ENCODE peak calls at places on chromosomes 1 and 21, in four cellular contexts. B is HCT116, P is K562, Z is SK-N-SH. U is an unnamed sample.

GRCh38 chr1:11831945-11832725 is 15.4 kb downstream of the NPPA start:
- DNase-seq in B (no peak), P (peak), Z (no peak), U (no peak)

GRCh38 chr1:70090875-70091274 is 114.5 kb downstream of the LRRC40 start:
- DNase-seq in B (no peak), P (no peak), Z (no peak), U (no peak)

GRCh38 chr21:35503646-35504045 is 454.5 kb upstream of the RUNX1 start:
- DNase-seq in B (no peak), P (no peak), Z (no peak), U (no peak)

GRCh38 chr21:25424674-25425073 is 182.6 kb downstream of the MRPL39 start:
- DNase-seq in B (no peak), P (no peak), Z (no peak), U (no peak)

GRCh38 chr1:8424539-8425116 is 106.7 kb downstream of the SLC45A1 start:
- DNase-seq in B (peak), P (peak), Z (no peak), U (no peak)

GRCh38 chr1:12448746-12449177 is 169.2 kb downstream of the DHRS3 start:
- DNase-seq in B (no peak), P (peak), Z (no peak), U (peak)

GRCh38 chr1:24084050-24084449 is 27.9 kb downstream of the MYOM3 start:
- DNase-seq in B (no peak), P (no peak), Z (no peak), U (no peak)

GRCh38 chr1:182391028-182391361 is 595 bp downstream of the GLUL start:
- DNase-seq in B (no peak), P (no peak), Z (no peak), U (no peak)

GRCh38 chr1:30302808-30303310 is 420.5 kb downstream of the MATN1 start:
- DNase-seq in B (no peak), P (no peak), Z (no peak), U (no peak)

GRCh38 chr1:97412155-97412554 is 508.7 kb downstream of the DPYD start:
- DNase-seq in B (no peak), P (no peak), Z (no peak), U (no peak)

GRCh38 chr1:107870691-107871090 is 94.3 kb downstream of the VAV3 start:
- DNase-seq in B (no peak), P (no peak), Z (no peak), U (no peak)

GRCh38 chr1:219582310-219582709 is 30.6 kb downstream of the ZC3H11B start:
- DNase-seq in B (no peak), P (no peak), Z (no peak), U (no peak)

GRCh38 chr21:30033441-30033840 is 93.6 kb upstream of the GRIK1 start:
- DNase-seq in B (no peak), P (no peak), Z (no peak), U (no peak)

DNA sequence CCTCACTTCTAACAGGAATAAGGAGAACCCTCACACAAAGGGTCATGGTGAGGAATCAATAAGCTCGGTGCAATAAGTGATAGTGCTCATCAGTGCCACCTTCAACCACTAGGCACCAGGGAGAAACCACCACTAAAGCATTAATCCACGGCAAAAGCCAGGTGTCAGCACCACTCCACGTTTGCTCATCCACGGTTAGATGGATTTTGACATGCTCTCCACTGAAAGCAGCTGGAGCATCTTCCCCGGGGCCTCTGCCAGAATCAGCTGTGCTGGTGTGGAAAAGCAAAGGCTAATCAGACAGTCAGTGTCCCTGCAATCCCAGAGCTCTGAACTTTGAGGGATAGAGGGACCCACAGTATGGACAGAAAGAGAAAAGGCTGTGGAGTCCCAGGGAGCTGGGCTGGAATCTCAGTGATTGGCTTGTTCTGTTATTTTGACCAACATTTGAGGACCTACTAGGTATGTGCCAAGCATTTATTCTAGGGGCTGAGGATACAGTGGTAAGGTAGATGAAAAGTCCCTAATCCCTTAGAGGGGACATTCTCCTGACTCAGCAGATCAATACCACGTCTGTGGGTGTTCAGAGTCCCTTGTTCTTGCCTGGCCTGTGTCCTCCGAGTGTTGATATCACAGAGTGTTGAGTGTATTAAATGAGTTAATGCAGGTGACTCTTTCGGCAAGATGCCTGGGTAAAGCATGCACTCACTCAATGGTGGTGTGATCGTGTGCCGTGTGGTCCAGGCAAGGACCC is 41.3 kb downstream of the FHAD1 start:
- DNase-seq in B (no peak), P (no peak), Z (no peak), U (peak)
- TF ChIP-seq JUND in B (no peak), P (no peak), Z (no peak), U (no peak)

DNA sequence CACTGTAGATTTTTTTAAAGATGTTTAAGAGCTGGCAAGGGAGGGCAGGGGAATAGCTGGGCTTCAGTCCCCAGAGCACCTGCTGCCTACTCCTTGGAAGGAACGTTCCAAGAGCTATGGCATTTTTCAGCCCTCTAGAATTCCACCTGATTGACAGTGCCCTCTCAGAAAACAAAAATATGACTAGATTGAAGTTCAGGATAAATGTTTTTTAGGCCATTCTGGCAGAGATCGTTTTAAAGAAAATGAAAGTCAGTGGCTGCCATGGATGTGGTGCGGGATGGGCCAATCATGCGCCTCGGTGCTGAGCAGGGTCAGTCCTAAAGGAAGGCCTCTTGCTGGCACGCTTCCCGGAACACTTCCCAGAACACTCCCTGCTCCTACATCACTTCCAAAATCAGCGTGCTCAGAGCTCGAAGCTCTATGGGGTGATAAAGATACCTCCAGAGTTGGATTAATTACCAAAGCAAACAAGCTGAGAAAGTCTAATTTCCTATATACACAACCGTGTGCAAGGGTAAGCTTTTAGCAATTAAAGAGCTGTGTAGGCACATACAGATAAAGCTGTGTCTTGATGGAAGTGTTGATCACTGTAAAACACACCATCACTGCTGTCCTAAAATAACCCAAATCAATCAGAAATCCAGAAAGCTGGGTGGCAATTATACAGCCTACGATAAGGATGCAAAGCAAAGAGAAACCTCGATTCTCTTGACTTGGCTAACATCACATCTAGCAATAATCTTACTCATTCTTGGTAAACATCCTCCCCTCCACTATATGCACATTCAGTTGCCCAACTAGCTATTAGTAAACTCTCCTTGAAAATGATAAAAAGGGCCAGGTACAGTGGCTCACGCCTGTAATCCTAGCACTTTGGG is 34.6 kb downstream of the TGFBR3 start:
- DNase-seq in B (no peak), P (no peak), Z (peak), U (no peak)
- TF ChIP-seq JUND in B (no peak), P (no peak), Z (no peak), U (no peak)

DNA sequence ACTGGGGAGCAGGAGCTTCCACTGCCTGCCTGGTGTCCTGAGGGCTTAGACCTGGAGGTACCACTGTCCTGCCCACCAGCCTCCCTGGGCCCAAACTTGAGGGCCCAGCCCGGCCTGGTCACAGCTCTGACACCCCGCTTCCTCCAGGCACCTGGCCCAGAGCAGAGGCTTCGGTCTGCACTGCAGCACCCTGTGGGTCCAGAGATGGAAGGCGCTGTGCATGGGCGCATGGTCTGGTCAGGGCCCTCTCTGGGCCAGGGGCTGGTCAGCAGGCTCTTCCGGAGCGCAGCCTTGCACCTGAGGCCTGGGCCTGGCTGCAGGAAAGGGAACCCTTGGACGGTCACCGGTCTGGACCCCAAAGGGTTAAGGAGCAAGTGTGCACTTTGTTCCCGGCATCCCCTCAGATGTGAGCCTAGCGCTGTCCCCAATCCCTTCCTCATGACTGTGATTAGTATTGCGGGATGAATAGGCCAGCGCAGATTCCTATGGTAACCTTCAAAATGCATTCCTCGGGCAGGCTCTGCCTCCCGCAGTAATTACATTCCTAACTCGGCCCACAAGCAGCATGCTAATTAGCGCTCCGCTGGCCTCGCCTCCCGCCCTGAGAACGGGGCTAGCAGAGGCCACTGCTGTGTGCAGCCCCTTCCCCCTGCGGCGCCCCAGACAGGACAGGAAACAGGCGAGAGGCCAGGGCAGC is 36.3 kb downstream of the PRDM16 start:
- DNase-seq in B (no peak), P (no peak), Z (no peak), U (no peak)
- TF ChIP-seq JUND in B (no peak), P (no peak), Z (no peak), U (no peak)

GRCh38 chr1:235865565-235866206 is 1.0 kb downstream of the LYST start:
- DNase-seq in B (no peak), P (no peak), Z (no peak), U (no peak)
- TF ChIP-seq JUND in B (no peak), P (no peak), Z (no peak), U (no peak)

GRCh38 chr1:5840551-5840914 is 151.7 kb downstream of the NPHP4 start:
- DNase-seq in B (no peak), P (no peak), Z (peak), U (no peak)
- TF ChIP-seq JUND in B (no peak), P (no peak), Z (no peak), U (no peak)

GRCh38 chr1:157966034-157966671 is 27.3 kb upstream of the KIRREL1 start:
- DNase-seq in B (no peak), P (no peak), Z (no peak), U (no peak)
- TF ChIP-seq JUND in B (no peak), P (no peak), Z (no peak), U (no peak)

DNA sequence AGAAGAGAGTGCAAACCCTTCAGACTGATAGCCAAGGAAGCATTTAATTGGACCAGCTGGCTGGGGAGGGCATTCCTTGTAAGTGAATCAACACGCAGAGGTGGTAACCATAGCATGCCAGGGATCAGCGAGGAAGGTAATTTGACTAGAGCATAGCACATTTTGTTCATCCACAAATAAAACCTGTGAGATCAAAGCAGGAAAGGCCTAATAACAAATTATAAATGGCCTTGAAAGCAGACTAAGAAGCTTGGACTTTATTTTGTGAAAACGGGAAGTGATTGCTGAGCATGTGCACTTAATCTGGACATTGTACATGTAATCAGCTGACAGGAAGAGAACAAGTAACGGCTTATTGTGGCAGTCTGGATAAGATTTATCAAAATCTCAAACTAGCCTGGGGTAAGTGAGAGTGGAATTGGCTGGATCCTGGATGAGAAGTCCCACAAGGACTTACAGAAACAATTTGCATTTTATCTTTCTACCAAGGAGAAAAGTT is 11.7 kb upstream of the CD55 start:
- DNase-seq in B (peak), P (peak), Z (no peak), U (no peak)
- TF ChIP-seq JUND in B (peak), P (peak), Z (peak), U (no peak)

DNA sequence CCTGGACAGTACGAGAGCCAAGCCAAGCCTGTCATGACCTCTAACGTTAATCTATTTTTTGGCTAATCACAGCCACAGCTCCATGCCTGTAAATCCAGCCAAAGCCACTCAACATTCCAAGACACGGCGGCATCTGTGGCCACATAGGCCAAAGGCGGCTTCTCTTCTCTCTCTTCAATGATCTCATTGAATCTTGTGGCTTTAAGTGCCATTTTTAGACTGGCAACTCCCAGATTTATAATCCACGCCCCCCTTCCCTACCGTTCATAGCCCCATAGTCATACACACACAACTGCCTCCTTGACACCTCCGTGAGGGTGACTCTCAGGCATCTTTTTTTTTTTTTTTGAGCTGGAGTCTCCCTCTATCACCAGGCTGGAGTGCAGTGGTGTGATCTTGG is 5.7 kb upstream of the SELENON start:
- DNase-seq in B (no peak), P (no peak), Z (no peak), U (no peak)
- TF ChIP-seq JUND in B (no peak), P (no peak), Z (no peak), U (no peak)

U was measured in T47D.